ENCODE peak calls at places on chromosomes 1 and 21, in five cellular contexts. One of them, this sample, is unnamed.

GRCh38 chr1:81834921-81835698 is 34.4 kb downstream of the ADGRL2 start:
- DNase-seq in heart right ventricle: peak; percentile 41
- DNase-seq in cardiac muscle cell: peak; percentile 87
- DNase-seq in colonic mucosa: no peak
- DNase-seq in right lobe of liver: no peak
- DNase-seq in this sample: no peak

GRCh38 chr1:222918746-222919477 is 104.1 kb downstream of the DISP1 start:
- DNase-seq in right lobe of liver: no peak
- DNase-seq in cardiac muscle cell: no peak
- DNase-seq in colonic mucosa: no peak
- DNase-seq in heart right ventricle: no peak
- DNase-seq in this sample: no peak

GRCh38 chr1:221712198-221712684 is 29.6 kb downstream of the DUSP10 start:
- DNase-seq in right lobe of liver: no peak
- DNase-seq in colonic mucosa: no peak
- DNase-seq in heart right ventricle: no peak
- DNase-seq in cardiac muscle cell: peak; percentile 60
- DNase-seq in this sample: no peak

GRCh38 chr1:80498673-80499072 is 1302.1 kb upstream of the ADGRL2 start:
- DNase-seq in right lobe of liver: no peak
- DNase-seq in cardiac muscle cell: peak; percentile 2
- DNase-seq in heart right ventricle: no peak
- DNase-seq in colonic mucosa: no peak
- DNase-seq in this sample: no peak

GRCh38 chr1:160236806-160237205 is 25.5 kb downstream of the DCAF8 start:
- DNase-seq in heart right ventricle: no peak
- DNase-seq in right lobe of liver: no peak
- DNase-seq in colonic mucosa: no peak
- DNase-seq in cardiac muscle cell: no peak
- DNase-seq in this sample: no peak

GRCh38 chr1:39919545-39919944 is 17.8 kb upstream of the MYCL start:
- DNase-seq in colonic mucosa: peak; percentile 48
- DNase-seq in cardiac muscle cell: peak; percentile 81
- DNase-seq in right lobe of liver: peak; percentile 42
- DNase-seq in heart right ventricle: no peak
- DNase-seq in this sample: peak; percentile 77

GRCh38 chr21:39073717-39074116 is 109.5 kb downstream of the PSMG1 start:
- DNase-seq in cardiac muscle cell: no peak
- DNase-seq in right lobe of liver: no peak
- DNase-seq in colonic mucosa: no peak
- DNase-seq in heart right ventricle: no peak
- DNase-seq in this sample: no peak

GRCh38 chr1:13725714-13726175 is 25.8 kb downstream of the PRDM2 start:
- DNase-seq in cardiac muscle cell: peak; percentile 37
- DNase-seq in heart right ventricle: no peak
- DNase-seq in colonic mucosa: peak; percentile 55
- DNase-seq in right lobe of liver: no peak
- DNase-seq in this sample: no peak

GRCh38 chr1:151995774-151996173 is 2.1 kb upstream of the S100A10 start:
- DNase-seq in right lobe of liver: no peak
- DNase-seq in heart right ventricle: no peak
- DNase-seq in colonic mucosa: peak; percentile 9
- DNase-seq in cardiac muscle cell: no peak
- DNase-seq in this sample: no peak

GRCh38 chr1:151993084-151993733 is 450 bp downstream of the S100A10 start:
- DNase-seq in heart right ventricle: no peak
- DNase-seq in colonic mucosa: peak; percentile 63
- DNase-seq in right lobe of liver: peak; percentile 47
- DNase-seq in cardiac muscle cell: peak; percentile 29
- DNase-seq in this sample: peak; percentile 83

GRCh38 chr1:151992345-151993083 is 1.1 kb downstream of the S100A10 start:
- DNase-seq in heart right ventricle: peak; percentile 72
- DNase-seq in cardiac muscle cell: peak; percentile 85
- DNase-seq in right lobe of liver: peak; percentile 81
- DNase-seq in colonic mucosa: peak; percentile 92
- DNase-seq in this sample: peak; percentile 90

GRCh38 chr1:151994956-151995355 is 1.3 kb upstream of the S100A10 start:
- DNase-seq in colonic mucosa: peak; percentile 41
- DNase-seq in heart right ventricle: no peak
- DNase-seq in cardiac muscle cell: peak; percentile 92
- DNase-seq in right lobe of liver: no peak
- DNase-seq in this sample: no peak

DNA sequence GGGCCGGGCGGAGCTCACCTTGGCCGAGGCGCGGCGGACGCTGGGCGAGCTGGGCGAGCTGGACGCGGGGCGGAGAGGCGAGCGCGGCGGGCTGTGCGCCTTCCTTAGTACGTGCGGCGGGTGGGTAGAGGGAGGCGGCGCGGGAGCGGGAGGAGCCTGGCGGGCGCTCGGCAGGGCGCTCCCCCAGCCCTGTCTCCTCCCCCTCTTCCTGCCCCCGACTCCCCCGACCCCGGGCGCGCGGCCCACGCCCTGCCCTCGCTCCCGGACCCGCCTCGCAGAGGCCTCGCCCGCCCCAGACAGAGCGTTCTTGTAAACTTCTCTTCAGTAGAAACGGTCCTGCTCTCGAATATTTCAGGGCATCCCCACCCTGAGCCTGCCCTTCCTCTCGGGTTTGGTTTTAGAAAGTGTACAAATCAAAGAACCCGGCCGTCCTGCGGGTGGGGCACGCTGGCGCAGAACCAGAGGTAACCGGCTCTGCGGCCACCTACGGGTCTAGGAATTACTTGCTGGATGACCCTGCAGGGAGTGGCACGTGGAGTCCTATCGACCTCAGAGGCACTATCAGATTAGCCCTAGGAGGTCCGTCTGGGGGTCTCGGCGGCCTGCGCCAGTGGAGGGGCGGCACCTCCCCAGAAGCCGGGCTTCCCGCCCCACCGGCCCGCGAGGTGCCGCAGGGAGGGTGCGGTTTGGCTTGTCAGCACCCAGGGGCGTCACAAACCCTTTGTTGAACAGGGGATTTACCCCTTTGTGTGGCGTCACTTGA is at the start of gene S100A10:
- DNase-seq in colonic mucosa: peak; percentile 92
- DNase-seq in right lobe of liver: peak; percentile 91
- DNase-seq in heart right ventricle: peak; percentile 82
- DNase-seq in cardiac muscle cell: peak; percentile 84
- DNase-seq in this sample: peak; percentile 93
- H3K4me3 ChIP-seq in colonic mucosa: peak within 1 kb of the TSS; percentile 91
- H3K4me3 ChIP-seq in right lobe of liver: peak within 1 kb of the TSS; percentile 85
- H3K4me3 ChIP-seq in heart right ventricle: peak within 1 kb of the TSS; percentile 95
- H3K4me3 ChIP-seq in cardiac muscle cell: peak within 1 kb of the TSS; percentile 43
- H3K4me3 ChIP-seq in this sample: peak within 1 kb of the TSS; percentile 77

GRCh38 chr1:198929111-198929604 is 290.3 kb downstream of the PTPRC start:
- DNase-seq in cardiac muscle cell: no peak
- DNase-seq in right lobe of liver: no peak
- DNase-seq in heart right ventricle: no peak
- DNase-seq in colonic mucosa: no peak
- DNase-seq in this sample: no peak
- H3K27ac ChIP-seq in cardiac muscle cell: no peak overlapping the region
- H3K27ac ChIP-seq in right lobe of liver: no peak overlapping the region
- H3K27ac ChIP-seq in heart right ventricle: no peak overlapping the region
- H3K27ac ChIP-seq in colonic mucosa: no peak overlapping the region
- H3K27ac ChIP-seq in this sample: peak overlapping the region; percentile 81

GRCh38 chr1:212586429-212587303 is 21.9 kb upstream of the ATF3 start:
- DNase-seq in right lobe of liver: no peak
- DNase-seq in heart right ventricle: no peak
- DNase-seq in colonic mucosa: no peak
- DNase-seq in cardiac muscle cell: no peak
- DNase-seq in this sample: no peak

GRCh38 chr1:212587304-212588136 is 21.0 kb upstream of the ATF3 start:
- DNase-seq in colonic mucosa: no peak
- DNase-seq in cardiac muscle cell: peak; percentile 83
- DNase-seq in right lobe of liver: no peak
- DNase-seq in heart right ventricle: no peak
- DNase-seq in this sample: no peak

GRCh38 chr1:212588137-212588510 is 20.4 kb upstream of the ATF3 start:
- DNase-seq in heart right ventricle: no peak
- DNase-seq in colonic mucosa: no peak
- DNase-seq in cardiac muscle cell: no peak
- DNase-seq in right lobe of liver: no peak
- DNase-seq in this sample: no peak

GRCh38 chr1:212591922-212592321 is 16.6 kb upstream of the ATF3 start:
- DNase-seq in cardiac muscle cell: no peak
- DNase-seq in colonic mucosa: no peak
- DNase-seq in heart right ventricle: no peak
- DNase-seq in right lobe of liver: no peak
- DNase-seq in this sample: no peak

DNA sequence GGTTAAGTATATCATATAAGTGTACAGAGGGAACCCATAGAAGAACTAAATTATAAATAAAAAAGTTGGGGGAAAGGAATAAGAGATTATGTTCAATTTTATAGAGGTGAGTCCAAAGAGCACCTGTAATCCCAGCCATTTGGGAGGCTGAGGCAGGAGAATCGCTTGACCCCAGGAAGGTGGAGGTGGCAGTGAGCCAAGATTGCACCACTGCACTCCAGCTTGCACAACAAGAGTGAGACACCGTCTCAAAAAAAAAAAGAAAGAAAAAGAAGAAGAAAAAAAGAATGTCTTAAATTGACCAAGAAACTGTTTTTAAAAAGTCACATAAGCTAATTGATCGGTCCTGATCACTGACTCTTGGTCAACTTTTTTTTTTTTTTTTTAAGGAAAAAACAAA is 19.1 kb upstream of the ATF3 start:
- DNase-seq in right lobe of liver: peak; percentile 38
- DNase-seq in colonic mucosa: no peak
- DNase-seq in heart right ventricle: no peak
- DNase-seq in cardiac muscle cell: no peak
- DNase-seq in this sample: no peak
- H3K4me1 ChIP-seq in right lobe of liver: no peaks in the 10 kb centered on the region
- H3K4me1 ChIP-seq in colonic mucosa: no peaks in the 10 kb centered on the region
- H3K4me1 ChIP-seq in heart right ventricle: no peaks in the 10 kb centered on the region
- H3K4me1 ChIP-seq in cardiac muscle cell: peaks cover 19% of the 10 kb centered on the region
- H3K4me1 ChIP-seq in this sample: no peaks in the 10 kb centered on the region

DNA sequence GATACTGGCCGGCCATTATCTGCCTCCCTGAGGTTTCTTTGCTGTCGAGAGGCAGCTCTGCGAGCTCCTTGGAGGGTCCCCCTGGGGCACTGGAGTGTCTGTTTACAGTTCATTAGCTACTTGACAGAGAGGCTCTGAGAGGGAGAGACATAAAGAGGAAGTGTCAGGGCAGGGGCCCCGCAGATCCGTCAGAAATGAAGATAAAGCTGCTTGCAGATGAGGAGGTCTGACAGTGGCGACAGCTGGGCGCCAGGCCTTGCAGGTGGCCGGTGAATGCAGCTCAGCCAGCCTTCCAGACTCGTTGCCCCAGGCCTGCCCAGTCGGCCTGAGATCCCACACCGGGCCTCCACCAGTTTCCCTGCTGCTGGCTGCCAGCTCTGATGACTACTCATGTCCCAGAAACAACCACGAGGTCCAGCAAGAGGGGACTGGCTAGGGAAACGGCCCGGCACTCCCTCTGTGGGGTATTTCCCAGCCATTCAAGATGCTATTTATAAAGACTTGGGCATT is 84.7 kb downstream of the DISP3 start:
- DNase-seq in right lobe of liver: no peak
- DNase-seq in colonic mucosa: no peak
- DNase-seq in cardiac muscle cell: peak; percentile 4
- DNase-seq in heart right ventricle: no peak
- DNase-seq in this sample: no peak
- H3K4me3 ChIP-seq in right lobe of liver: no peak overlapping the region
- H3K4me3 ChIP-seq in colonic mucosa: no peak overlapping the region
- H3K4me3 ChIP-seq in cardiac muscle cell: no peak overlapping the region
- H3K4me3 ChIP-seq in heart right ventricle: no peak overlapping the region
- H3K4me3 ChIP-seq in this sample: no peak overlapping the region

GRCh38 chr1:9373614-9374013 is 80.9 kb downstream of the SPSB1 start:
- DNase-seq in right lobe of liver: no peak
- DNase-seq in heart right ventricle: no peak
- DNase-seq in colonic mucosa: no peak
- DNase-seq in cardiac muscle cell: peak; percentile 46
- DNase-seq in this sample: no peak
- H3K27ac ChIP-seq in right lobe of liver: no peak overlapping the region
- H3K27ac ChIP-seq in heart right ventricle: no peak overlapping the region
- H3K27ac ChIP-seq in colonic mucosa: no peak overlapping the region
- H3K27ac ChIP-seq in cardiac muscle cell: no peak overlapping the region
- H3K27ac ChIP-seq in this sample: peak overlapping the region; percentile 1

DNA sequence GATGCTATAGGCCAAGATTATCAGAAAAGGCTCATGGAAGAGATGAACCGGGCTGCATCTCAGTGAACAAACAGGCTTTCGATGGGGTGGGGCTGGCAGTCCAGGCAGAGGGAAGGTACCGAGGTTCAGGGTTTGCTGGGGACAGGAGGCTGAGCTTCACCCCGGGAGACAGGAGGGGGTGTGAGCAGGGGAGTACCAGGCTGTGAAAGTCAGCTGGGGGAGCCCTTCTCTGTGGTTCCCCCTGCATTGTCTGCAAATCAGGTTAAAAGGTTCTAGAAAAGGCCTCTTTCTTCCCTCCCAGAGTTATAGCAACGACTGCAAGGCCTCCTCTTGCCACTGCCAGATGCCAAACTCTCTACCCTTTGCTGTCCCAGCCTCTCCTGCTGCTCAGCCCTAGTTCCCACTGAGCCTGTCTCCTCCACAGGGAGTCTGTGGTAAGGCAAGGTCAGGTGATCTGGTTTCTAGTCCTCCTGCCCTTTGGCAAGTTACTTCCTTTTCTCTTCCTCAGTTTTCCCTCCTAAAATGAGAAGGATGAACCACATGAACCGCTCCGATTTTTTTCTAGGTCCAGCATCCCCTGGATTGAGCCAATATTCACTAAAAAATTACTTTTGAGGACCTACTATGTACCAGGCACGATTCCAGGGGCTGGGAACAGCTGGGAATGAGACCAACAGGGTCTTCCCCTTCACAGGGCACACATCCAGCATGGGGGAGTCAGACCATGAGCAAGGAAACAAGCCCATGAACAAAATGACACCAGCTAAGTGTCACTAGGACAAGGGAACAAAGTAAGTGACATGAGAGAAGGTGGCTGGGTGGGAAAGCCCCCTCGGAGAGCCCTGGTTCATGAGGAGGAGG is 7.2 kb downstream of the LAD1 start:
- DNase-seq in colonic mucosa: no peak
- DNase-seq in right lobe of liver: no peak
- DNase-seq in cardiac muscle cell: no peak
- DNase-seq in heart right ventricle: no peak
- DNase-seq in this sample: no peak
- H3K4me1 ChIP-seq in colonic mucosa: no peaks in the 10 kb centered on the region
- H3K4me1 ChIP-seq in right lobe of liver: no peaks in the 10 kb centered on the region
- H3K4me1 ChIP-seq in cardiac muscle cell: peaks cover 15% of the 10 kb centered on the region
- H3K4me1 ChIP-seq in heart right ventricle: no peaks in the 10 kb centered on the region
- H3K4me1 ChIP-seq in this sample: no peaks in the 10 kb centered on the region

DNA sequence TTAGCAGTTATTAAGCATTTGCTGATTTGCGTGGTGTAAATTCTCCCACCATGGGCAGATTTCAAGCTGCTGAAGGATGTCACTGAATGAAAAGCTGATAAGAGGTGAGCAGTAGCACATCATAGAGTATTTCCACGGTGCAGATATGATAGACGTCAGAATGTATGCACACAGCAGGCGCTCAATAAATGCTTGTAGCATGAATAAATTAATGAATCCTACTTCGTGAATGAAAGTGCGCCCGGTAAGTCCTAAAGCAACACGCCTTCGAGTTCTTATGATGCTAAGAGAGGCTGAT is 505 bp upstream of the UBIAD1 start:
- DNase-seq in heart right ventricle: no peak
- DNase-seq in cardiac muscle cell: no peak
- DNase-seq in colonic mucosa: no peak
- DNase-seq in right lobe of liver: no peak
- DNase-seq in this sample: no peak
- H3K4me3 ChIP-seq in heart right ventricle: peak overlapping the region; percentile 45
- H3K4me3 ChIP-seq in cardiac muscle cell: no peak overlapping the region
- H3K4me3 ChIP-seq in colonic mucosa: no peak overlapping the region
- H3K4me3 ChIP-seq in right lobe of liver: peak overlapping the region; percentile 26
- H3K4me3 ChIP-seq in this sample: peak overlapping the region; percentile 38